ENCODE peak calls at places on chromosomes 6 and 20, in five cellular contexts. B is mammary epithelial cell, E is hepatocyte, I is HCT116, O is PC-9. U is an unnamed sample.

GRCh38 chr20:9119776-9120175 is 50.9 kb downstream of the PLCB4 start:
- DNase-seq in B (peak), E (no peak), I (no peak), O (peak), U (no peak)

GRCh38 chr20:61478094-61478493 is 226.0 kb downstream of the CDH4 start:
- DNase-seq in B (no peak), E (no peak), I (no peak), O (no peak), U (no peak)

GRCh38 chr6:43911354-43911624 is 141.3 kb downstream of the VEGFA start:
- DNase-seq in B (no peak), E (no peak), I (no peak), O (no peak), U (no peak)

GRCh38 chr6:36820700-36821580 is 18.3 kb downstream of the CPNE5 start:
- DNase-seq in B (peak), E (peak), I (no peak), O (peak), U (peak)

GRCh38 chr6:35496851-35497570 is at the start of gene TEAD3:
- DNase-seq in B (peak), E (peak), I (no peak), O (peak), U (peak)

GRCh38 chr20:43971233-43971632 is 56.6 kb downstream of the TOX2 start:
- DNase-seq in B (no peak), E (no peak), I (no peak), O (no peak), U (no peak)

GRCh38 chr6:166500246-166500645 is 86.2 kb downstream of the RAMACL start:
- DNase-seq in B (no peak), E (no peak), I (no peak), O (no peak), U (no peak)

GRCh38 chr20:64115171-64115911 is 8.0 kb upstream of the NPBWR2 start:
- DNase-seq in B (no peak), E (no peak), I (no peak), O (peak), U (no peak)

GRCh38 chr20:63641146-63641791 is 12.0 kb downstream of the STMN3 start:
- DNase-seq in B (peak), E (no peak), I (no peak), O (peak), U (no peak)

GRCh38 chr6:760982-761955 is 68.3 kb upstream of the EXOC2 start:
- DNase-seq in B (no peak), E (peak), I (no peak), O (no peak), U (no peak)

GRCh38 chr6:145540741-145541140 is 194.6 kb downstream of the EPM2A start:
- DNase-seq in B (peak), E (no peak), I (no peak), O (no peak), U (no peak)

GRCh38 chr6:57284056-57284455 is 33.4 kb upstream of the PRIM2 start:
- DNase-seq in B (no peak), E (no peak), I (no peak), O (no peak), U (peak)

GRCh38 chr20:63433756-63434531 is 38.5 kb downstream of the KCNQ2 start:
- DNase-seq in B (no peak), E (no peak), I (no peak), O (no peak), U (no peak)

GRCh38 chr6:101232946-101233345 is 160.6 kb upstream of the GRIK2 start:
- DNase-seq in B (no peak), E (no peak), I (no peak), O (no peak), U (no peak)

GRCh38 chr20:61841551-61841950 is 224.1 kb downstream of the TAF4 start:
- DNase-seq in B (no peak), E (no peak), I (no peak), O (no peak), U (no peak)

GRCh38 chr6:158894192-158894591 is 75.0 kb upstream of the EZR start:
- DNase-seq in B (peak), E (peak), I (peak), O (peak), U (peak)

GRCh38 chr6:62980724-62981123 is 230.5 kb upstream of the FKBP1C start:
- DNase-seq in B (no peak), E (no peak), I (no peak), O (no peak), U (no peak)

GRCh38 chr6:69416739-69417138 is 380.1 kb downstream of the LMBRD1 start:
- DNase-seq in B (no peak), E (no peak), I (no peak), O (no peak), U (peak)

GRCh38 chr6:7974932-7975763 is 64.6 kb upstream of the TXNDC5 start:
- DNase-seq in B (peak), E (peak), I (peak), O (peak), U (peak)

GRCh38 chr6:149246691-149247384 is 70.7 kb upstream of the TAB2 start:
- DNase-seq in B (no peak), E (no peak), I (no peak), O (no peak), U (no peak)

GRCh38 chr6:22892452-22892851 is 323.1 kb downstream of the HDGFL1 start:
- DNase-seq in B (peak), E (peak), I (no peak), O (peak), U (peak)

GRCh38 chr6:157995458-157995857 is 13.8 kb downstream of the SYNJ2 start:
- DNase-seq in B (no peak), E (no peak), I (no peak), O (no peak), U (no peak)

GRCh38 chr6:151664390-151664789 is 143.1 kb upstream of the ESR1 start:
- DNase-seq in B (no peak), E (no peak), I (no peak), O (no peak), U (no peak)

GRCh38 chr20:49570828-49571552 is 3.1 kb upstream of the PTGIS start:
- DNase-seq in B (no peak), E (no peak), I (no peak), O (no peak), U (peak)

GRCh38 chr6:123803456-123803861 is 206 bp upstream of the NKAIN2 start:
- DNase-seq in B (no peak), E (no peak), I (no peak), O (no peak), U (no peak)

GRCh38 chr6:123801067-123801466 is 2.6 kb upstream of the NKAIN2 start:
- DNase-seq in B (no peak), E (no peak), I (no peak), O (no peak), U (no peak)

GRCh38 chr6:123802351-123802696 is 1.3 kb upstream of the NKAIN2 start:
- DNase-seq in B (no peak), E (peak), I (no peak), O (no peak), U (no peak)

GRCh38 chr6:123803862-123804681 is at the start of gene NKAIN2:
- DNase-seq in B (peak), E (peak), I (no peak), O (no peak), U (no peak)

DNA sequence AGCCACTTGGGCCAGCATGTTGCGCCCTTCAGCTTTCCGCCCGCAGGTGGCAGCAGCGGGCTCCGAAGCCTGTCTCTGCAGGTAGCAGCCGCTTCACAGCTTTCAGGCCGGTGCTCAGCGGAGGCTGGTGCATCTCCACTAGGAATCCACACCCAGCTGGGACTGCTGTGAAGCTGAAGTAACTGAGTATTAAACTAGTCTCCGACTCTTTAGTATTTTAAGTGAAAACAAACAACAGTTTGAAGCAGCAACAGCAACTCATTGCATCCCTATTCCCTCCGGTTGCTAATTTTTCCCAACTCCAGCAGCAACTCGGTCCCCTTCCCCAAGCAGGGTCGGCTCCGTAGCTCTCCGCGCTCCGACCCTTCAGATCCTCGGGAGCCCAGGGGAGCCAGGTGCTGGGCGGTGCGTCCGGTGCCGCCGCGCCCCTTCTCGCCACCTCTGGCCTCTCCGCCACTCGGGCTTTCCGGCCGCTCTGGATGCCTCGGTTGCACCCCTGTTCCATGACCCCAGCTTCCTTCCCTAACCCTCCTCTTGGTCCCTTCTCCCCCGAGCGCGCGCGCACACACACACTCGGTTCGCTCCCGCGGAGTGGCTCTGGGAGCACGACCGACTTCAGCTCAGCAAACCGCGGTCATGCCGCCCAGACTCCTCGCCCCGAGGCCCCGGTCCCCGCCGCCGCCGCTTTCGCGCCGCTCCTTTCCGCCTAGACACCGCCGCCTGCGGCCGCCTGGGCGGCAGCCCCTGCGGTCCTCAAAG is 789 bp upstream of the NKAIN2 start:
- DNase-seq in B (peak), E (peak), I (peak), O (peak), U (peak)
- TF ChIP-seq EZH2 in B (peak), E (peak), I (no peak), O (peak), U (peak)

GRCh38 chr6:89492025-89492640 is 59.2 kb downstream of the ANKRD6 start:
- DNase-seq in B (no peak), E (no peak), I (no peak), O (no peak), U (no peak)

GRCh38 chr6:89488438-89488837 is 55.5 kb downstream of the ANKRD6 start:
- DNase-seq in B (no peak), E (no peak), I (no peak), O (no peak), U (no peak)

GRCh38 chr6:89485320-89485719 is 52.4 kb downstream of the ANKRD6 start:
- DNase-seq in B (no peak), E (no peak), I (no peak), O (no peak), U (no peak)

GRCh38 chr6:89487864-89488263 is 54.9 kb downstream of the ANKRD6 start:
- DNase-seq in B (no peak), E (peak), I (no peak), O (no peak), U (no peak)

DNA sequence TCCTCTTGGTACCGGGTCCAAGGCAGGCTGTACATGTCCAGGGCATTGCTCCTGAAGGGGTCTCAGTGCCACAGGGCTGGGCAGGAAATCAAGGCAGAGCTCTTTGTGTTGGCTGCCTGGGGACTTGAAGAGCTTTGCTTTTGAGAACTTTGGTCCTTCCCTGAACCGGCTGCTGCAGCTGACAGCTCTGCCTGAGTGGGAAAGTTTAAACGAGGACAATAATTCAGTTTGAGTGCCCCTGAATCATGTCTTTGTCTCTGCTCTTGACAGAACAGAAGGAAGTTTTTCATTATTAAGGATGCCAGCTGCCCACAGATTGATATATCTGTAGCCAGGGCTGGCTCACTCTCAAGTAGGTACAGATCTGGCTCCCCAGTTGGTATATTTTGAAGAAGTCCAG is 56.1 kb downstream of the ANKRD6 start:
- DNase-seq in B (no peak), E (no peak), I (no peak), O (no peak), U (no peak)
- H2AFZ ChIP-seq in B (no peak), E (no peak), I (no peak), O (no peak), U (no peak)

GRCh38 chr6:52102330-52102932 is 15.0 kb upstream of the PKHD1 start:
- DNase-seq in B (no peak), E (no peak), I (no peak), O (no peak), U (no peak)

GRCh38 chr6:52108128-52108527 is 20.7 kb upstream of the PKHD1 start:
- DNase-seq in B (no peak), E (no peak), I (no peak), O (no peak), U (no peak)

GRCh38 chr6:52106994-52107393 is 19.6 kb upstream of the PKHD1 start:
- DNase-seq in B (no peak), E (no peak), I (no peak), O (no peak), U (no peak)

GRCh38 chr6:52103661-52104060 is 16.2 kb upstream of the PKHD1 start:
- DNase-seq in B (no peak), E (no peak), I (no peak), O (no peak), U (no peak)

GRCh38 chr6:52104979-52105378 is 17.6 kb upstream of the PKHD1 start:
- DNase-seq in B (no peak), E (no peak), I (no peak), O (no peak), U (no peak)
- TF ChIP-seq CTCF in B (no peak), E (peak), I (no peak), O (no peak), U (no peak)

GRCh38 chr6:160931378-160932343 is 59.9 kb upstream of the MAP3K4 start:
- DNase-seq in B (no peak), E (peak), I (no peak), O (no peak), U (peak)

GRCh38 chr6:160927416-160927815 is 64.2 kb upstream of the MAP3K4 start:
- DNase-seq in B (no peak), E (no peak), I (no peak), O (no peak), U (no peak)

GRCh38 chr6:160933256-160933655 is 58.3 kb upstream of the MAP3K4 start:
- DNase-seq in B (no peak), E (peak), I (no peak), O (no peak), U (no peak)

GRCh38 chr6:160929831-160930230 is 61.7 kb upstream of the MAP3K4 start:
- DNase-seq in B (no peak), E (no peak), I (no peak), O (no peak), U (no peak)

DNA sequence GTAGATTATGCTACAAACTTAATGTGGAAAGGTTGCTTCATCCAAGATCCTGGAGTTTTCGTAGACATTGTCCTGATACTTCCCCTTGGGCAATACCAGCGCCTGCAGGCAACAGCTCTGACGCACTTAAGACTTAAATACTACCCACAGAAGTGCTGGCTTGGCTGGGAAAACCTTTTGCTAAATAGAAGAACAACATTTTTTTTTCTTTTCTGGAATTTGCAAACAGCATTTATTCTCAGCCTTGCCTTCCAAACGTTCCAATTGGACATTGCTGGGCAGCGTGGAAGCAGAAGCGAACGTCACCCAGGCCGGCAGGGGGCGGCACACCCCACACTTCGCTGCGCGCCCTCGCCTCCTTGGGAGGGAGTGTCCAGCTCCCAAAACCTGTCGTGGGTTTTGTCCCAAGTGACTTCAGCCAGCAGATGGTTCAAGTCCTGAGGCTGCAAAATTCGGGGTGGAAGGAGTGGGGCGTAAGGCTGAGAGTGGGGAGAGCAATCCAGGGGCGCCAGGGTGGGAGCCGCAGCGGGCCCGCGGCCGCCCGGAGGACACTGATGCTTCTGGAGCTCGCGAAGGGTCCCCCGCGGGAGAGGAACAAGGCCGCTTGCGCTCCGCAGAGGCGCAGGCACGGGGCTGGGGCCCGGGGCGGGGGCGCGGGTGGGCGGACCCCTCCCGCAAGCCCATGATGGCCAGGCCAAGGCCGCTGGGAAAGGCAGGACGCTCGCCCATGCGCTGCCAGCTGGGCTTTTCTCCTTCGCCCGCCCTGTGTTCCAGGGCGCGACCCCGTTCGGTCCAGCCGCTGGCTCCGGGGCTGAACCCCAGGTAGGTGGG is 60.8 kb upstream of the MAP3K4 start:
- DNase-seq in B (peak), E (peak), I (peak), O (no peak), U (peak)
- TF ChIP-seq EZH2 in B (no peak), E (no peak), I (no peak), O (no peak), U (no peak)

GRCh38 chr6:168160506-168161370 is 81.7 kb upstream of the FRMD1 start:
- DNase-seq in B (no peak), E (no peak), I (no peak), O (no peak), U (no peak)
- H2AFZ ChIP-seq in B (no peak), E (no peak), I (no peak), O (no peak), U (no peak)

DNA sequence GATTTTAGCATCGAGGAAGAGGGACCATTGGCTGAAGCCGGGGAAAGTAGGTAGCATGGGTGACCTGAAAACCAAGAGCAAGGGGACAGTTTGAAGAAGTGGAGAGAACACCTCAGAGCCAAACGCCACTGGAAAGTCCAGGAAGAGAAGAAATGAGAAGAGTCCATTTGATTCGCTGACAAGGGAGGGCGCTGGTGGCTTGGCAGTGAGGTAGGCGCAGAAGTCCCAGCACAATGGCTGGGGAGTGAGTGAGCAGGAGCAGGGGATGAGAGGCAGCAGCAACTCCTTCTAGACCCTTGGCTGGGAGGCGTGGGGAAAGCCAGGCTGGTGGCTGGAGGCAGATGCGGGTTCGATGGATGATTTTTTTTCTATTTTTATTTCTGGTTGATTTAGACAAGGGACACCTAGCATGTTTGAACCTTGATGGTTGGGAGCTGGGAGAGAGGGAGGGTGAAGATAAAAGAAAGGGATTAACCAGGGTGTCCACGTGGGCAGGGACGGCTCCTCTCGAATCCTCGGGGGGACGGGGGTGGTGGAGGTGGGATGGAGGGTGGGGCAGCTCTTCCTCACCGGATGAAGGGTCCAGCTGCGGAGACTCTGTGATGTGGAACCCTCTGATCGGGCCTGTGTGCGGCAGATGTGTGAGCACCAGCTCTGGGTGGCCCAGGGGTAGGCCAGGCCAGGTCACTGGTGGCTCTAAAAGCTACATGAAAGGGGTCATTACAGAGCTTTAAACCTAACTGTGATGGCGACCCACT is 164.2 kb downstream of the NFATC2 start:
- DNase-seq in B (no peak), E (no peak), I (no peak), O (no peak), U (no peak)
- TF ChIP-seq CTCF in B (no peak), E (no peak), I (peak), O (no peak), U (peak)

DNA sequence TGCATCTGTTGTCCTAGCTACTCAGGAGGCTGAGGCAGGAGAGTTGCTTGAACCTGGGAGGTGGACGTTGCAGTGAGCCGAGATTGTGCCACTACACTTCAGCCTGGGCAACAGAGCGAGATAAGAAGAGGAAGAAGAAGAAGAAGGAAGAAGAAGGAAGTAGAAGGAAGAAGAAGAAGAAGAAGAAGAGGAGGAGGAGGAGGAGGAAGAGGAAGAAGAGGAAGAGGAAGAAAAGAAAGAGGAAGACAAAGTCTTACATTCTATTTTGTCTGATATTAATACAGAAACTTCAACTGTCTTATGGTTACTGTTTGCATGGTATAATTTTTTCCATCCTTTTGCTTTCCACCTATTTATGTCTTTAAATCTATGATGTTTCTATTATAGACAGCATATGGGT is 7.2 kb upstream of the NELFCD start:
- DNase-seq in B (no peak), E (no peak), I (no peak), O (no peak), U (no peak)
- TF ChIP-seq EZH2 in B (no peak), E (no peak), I (no peak), O (no peak), U (no peak)

DNA sequence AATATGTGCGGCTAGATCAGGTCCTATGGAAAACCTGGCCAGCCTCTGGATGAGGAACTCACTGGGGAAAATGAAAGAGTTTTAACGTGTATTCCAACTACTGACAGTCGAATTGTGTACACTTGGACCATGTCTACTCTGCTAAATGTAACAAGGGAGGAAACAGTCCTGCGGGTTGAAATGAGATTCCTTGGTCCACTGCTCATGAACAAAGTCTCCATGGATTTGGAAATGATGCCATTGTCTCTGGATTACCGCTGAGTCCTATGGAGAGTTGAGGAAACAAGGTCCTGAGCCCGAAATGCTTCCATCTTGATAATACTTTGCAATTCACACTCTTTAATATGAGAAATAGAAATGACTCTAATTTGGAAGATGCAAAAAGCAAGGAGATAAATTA is 219.1 kb upstream of the SSTR4 start:
- DNase-seq in B (no peak), E (no peak), I (no peak), O (no peak), U (no peak)
- H2AFZ ChIP-seq in B (no peak), E (no peak), I (no peak), O (no peak), U (no peak)

U was measured in fibroblast of lung.